ENCODE peak calls at places on chromosomes 12 and 14, in four cellular contexts. K is A549, I is nephron progenitor cell, E is pancreas. N is an unnamed sample.

GRCh38 chr12:52417742-52418141 is 11.6 kb upstream of the KRT82 start:
- DNase-seq in K (no peak), I (no peak), E (no peak), N (no peak)

GRCh38 chr14:105059035-105059916 is 6.0 kb downstream of the GPR132 start:
- DNase-seq in K (no peak), I (no peak), E (no peak), N (peak; percentile 12)

GRCh38 chr12:21337453-21337852 is 2.7 kb upstream of the SLCO1A2 start:
- DNase-seq in K (no peak), I (no peak), E (no peak), N (no peak)

GRCh38 chr12:75550401-75550851 is 39.0 kb upstream of the KRR1 start:
- DNase-seq in K (no peak), E (no peak), I (no peak), N (no peak)

GRCh38 chr12:89351489-89352241 is 636 bp downstream of the DUSP6 start:
- DNase-seq in E (peak; percentile 59), I (peak; percentile 64), K (peak; percentile 54), N (no peak)

GRCh38 chr12:80648866-80649265 is 58.6 kb upstream of the MYF6 start:
- DNase-seq in I (no peak), E (no peak), K (no peak), N (peak; percentile 93)

GRCh38 chr14:103317251-103317650 is 16.8 kb upstream of the EIF5 start:
- DNase-seq in K (no peak), I (no peak), E (no peak), N (no peak)

GRCh38 chr12:116381240-116381743 is 103.8 kb upstream of the MED13L start:
- DNase-seq in E (no peak), I (no peak), K (no peak), N (no peak)

GRCh38 chr12:75890660-75891059 is 140.9 kb downstream of the PHLDA1 start:
- DNase-seq in K (no peak), E (no peak), I (no peak), N (peak; percentile 27)

GRCh38 chr12:90235642-90236041 is 527.0 kb upstream of the ATP2B1 start:
- DNase-seq in E (no peak), I (no peak), K (no peak), N (peak; percentile 64)

GRCh38 chr12:3152892-3153291 is 75.7 kb downstream of the TSPAN9 start:
- DNase-seq in I (no peak), K (no peak), E (no peak), N (no peak)

GRCh38 chr14:23183479-23183878 is at the start of gene SLC7A8:
- DNase-seq in K (no peak), I (peak; percentile 72), E (peak; percentile 74), N (no peak)

GRCh38 chr12:130633771-130634170 is 82.3 kb downstream of the RIMBP2 start:
- DNase-seq in K (no peak), I (peak; percentile 50), E (no peak), N (no peak)

GRCh38 chr12:69431604-69432222 is 38.5 kb upstream of the FRS2 start:
- DNase-seq in K (no peak), E (no peak), I (no peak), N (no peak)

GRCh38 chr12:90978117-90978770 is 23.3 kb upstream of the CCER1 start:
- DNase-seq in I (no peak), K (peak; percentile 66), E (no peak), N (peak; percentile 85)

GRCh38 chr14:86779416-86779815 is 1213.6 kb downstream of the GALC start:
- DNase-seq in K (no peak), I (no peak), E (no peak), N (peak; percentile 58)

GRCh38 chr14:86777950-86778602 is 1214.9 kb downstream of the GALC start:
- DNase-seq in K (no peak), E (no peak), I (no peak), N (peak; percentile 86)

GRCh38 chr14:86782092-86782580 is 1210.8 kb downstream of the GALC start:
- DNase-seq in E (no peak), I (no peak), K (no peak), N (no peak)

GRCh38 chr14:86780461-86780860 is 1212.5 kb downstream of the GALC start:
- DNase-seq in K (no peak), I (no peak), E (no peak), N (no peak)

DNA sequence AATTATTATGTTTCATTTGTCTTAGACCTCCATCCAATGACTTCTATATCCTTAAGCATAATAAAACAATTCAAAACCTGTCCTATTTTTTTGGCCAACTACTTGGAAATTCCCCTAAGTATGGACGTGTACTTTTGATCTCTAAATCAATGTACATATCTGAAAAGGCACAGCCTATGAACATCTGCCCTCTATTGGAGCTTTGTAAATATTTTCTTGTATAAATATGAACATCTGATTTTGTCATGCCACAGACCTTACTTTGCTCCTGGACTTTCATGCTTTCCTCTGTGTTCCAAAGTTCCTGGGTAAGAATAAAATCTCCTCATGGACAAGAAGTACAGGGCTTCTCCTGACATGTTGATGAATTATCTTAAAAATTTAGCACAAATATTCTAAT is 1211.9 kb downstream of the GALC start:
- DNase-seq in I (no peak), K (no peak), E (no peak), N (no peak)
- TF ChIP-seq CTCF in I (no peak), K (no peak), E (no peak), N (peak; percentile 10)

GRCh38 chr12:11228268-11228879 is 41.1 kb downstream of the PRB3 start:
- DNase-seq in E (no peak), I (peak; percentile 65), K (peak; percentile 57), N (peak; percentile 31)
- TF ChIP-seq CTCF in E (peak; percentile 27), I (peak; percentile 72), K (peak; percentile 39), N (peak; percentile 55)

GRCh38 chr14:68628605-68629310 is 164.1 kb downstream of the ZFP36L1 start:
- DNase-seq in K (no peak), I (no peak), E (peak; percentile 79), N (no peak)

GRCh38 chr14:68627868-68628604 is 164.8 kb downstream of the ZFP36L1 start:
- DNase-seq in E (peak; percentile 73), K (no peak), I (peak; percentile 66), N (no peak)

GRCh38 chr14:68625366-68626090 is 167.3 kb downstream of the ZFP36L1 start:
- DNase-seq in I (no peak), K (no peak), E (no peak), N (no peak)

GRCh38 chr14:68626386-68626785 is 166.5 kb downstream of the ZFP36L1 start:
- DNase-seq in E (no peak), K (no peak), I (no peak), N (no peak)

DNA sequence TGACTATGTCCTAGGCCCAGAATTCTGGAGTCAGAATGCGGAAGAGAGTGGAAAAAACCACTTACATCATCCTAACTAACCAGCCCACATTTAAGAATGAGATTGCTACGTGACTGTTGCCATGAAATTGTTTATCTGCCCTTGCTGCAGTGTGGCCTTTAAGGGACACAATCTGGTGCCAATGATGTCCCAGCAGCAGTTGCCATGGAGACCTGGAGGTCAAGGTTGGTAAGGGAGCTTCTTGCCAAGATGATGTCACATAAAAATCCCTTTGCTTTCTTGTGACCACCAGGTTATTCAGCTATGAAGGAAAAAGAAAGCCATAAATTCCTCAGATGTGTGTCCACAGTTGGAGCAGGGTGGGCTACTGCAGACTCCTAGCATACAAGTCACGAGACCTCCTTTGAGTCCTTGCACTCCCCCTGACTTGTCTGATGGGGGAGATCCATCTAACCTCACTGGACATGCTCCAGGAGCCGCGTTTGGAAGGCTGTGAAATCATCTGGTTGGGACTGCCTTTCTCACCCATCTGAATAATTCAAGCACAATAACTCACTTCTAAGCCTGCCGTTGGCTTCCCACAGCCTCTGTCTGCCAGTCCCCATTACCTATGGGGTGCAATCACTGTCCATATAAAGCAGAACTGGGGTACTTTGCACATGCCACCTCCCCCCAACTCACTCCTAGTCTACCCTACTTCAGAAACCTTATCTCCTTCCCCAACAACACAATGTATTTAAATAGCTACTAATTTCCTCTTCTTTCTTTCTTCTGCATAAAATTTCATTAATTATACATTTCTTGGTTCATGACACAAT is 165.6 kb downstream of the ZFP36L1 start:
- DNase-seq in I (no peak), K (peak; percentile 15), E (peak; percentile 68), N (no peak)
- TF ChIP-seq CTCF in I (no peak), K (no peak), E (no peak), N (no peak)

DNA sequence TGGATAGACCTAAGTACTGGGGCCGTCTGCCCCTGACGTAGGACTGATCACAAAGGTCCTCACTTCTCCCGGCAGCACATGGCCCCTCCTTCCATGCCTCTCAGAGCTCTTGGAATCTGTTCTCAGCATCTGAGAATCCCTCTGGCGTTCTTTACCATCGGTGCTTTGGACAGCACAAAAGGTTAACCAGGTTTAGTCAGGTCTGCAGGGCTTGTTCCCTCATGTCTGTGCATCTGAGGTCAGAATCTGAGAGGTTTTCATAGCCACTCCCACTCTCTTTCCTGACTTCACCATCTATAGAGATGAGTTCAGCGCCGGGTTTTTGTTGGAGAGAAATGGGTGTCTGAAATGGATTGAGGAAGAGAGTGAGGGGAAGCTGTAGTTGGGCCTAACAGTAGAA is 130.0 kb upstream of the ARHGAP5 start:
- DNase-seq in I (no peak), K (no peak), E (no peak), N (no peak)
- TF ChIP-seq CTCF in I (no peak), K (no peak), E (no peak), N (no peak)

DNA sequence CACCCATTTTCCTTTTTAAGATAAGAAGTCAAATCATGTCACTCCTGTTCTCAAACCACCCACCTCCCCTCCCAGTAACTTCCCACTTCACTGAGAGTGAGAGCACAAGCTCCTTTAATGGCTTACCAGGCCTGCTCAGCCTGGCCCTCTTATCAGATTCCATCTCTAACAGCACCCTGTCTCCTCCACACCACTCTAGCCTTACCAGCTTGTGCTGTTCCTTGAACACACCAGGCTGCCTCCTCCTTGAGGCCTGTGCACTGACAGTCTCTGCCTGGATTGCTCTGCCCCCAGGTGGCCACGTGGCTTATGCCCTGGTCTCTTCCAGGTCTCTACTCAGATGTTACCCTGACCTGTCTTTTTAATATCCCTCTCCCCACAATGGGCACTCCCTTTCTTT is 40.1 kb upstream of the EVL start:
- DNase-seq in I (no peak), E (no peak), K (peak; percentile 73), N (peak; percentile 58)
- TF ChIP-seq CTCF in I (peak; percentile 15), E (no peak), K (peak; percentile 62), N (peak; percentile 44)

DNA sequence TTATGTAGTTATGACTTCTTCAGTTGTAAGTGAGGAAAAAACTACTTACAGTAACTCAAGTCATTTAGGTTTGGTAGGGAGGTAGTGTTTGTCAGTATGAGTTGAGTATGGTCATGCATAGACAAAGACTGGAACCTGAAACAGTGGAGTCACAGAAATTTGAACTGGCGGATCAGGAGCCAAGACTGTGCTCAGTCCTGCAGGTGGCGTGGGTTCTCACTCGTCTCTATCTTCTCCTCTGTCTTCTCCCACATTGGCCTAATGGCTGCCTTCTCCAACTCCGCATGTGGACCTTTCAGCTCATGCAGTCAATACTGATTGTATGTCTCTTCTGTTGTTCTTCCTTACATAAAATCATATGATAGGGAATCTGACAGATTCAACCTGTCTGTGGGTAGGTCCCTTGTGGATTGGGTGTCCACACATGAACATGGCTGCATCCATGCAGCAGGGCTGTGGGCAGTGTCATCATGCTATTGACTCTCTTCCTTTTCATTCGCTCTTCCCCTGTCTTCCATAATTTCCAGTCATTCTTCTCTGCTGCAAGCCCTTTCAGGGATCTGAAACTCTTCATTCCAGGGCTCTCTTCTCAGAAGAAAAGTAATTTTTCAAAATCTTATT is 78.8 kb upstream of the NEDD1 start:
- DNase-seq in E (no peak), K (peak; percentile 26), I (no peak), N (no peak)
- TF ChIP-seq CTCF in E (no peak), K (no peak), I (no peak), N (no peak)